ENCODE peak calls at places on chromosomes 2 and 18, in six cellular contexts. X, V, L, U, N and F are unnamed samples.
A peak's percentile ranks its signal among the peaks of the same experiment; 100 is the strongest.

GRCh38 chr18:29491907-29492306 is 1315.0 kb upstream of the CDH2 start:
- DNase-seq in X (no peak), V (no peak), L (no peak), U (no peak), N (no peak), F (no peak)

GRCh38 chr2:31957748-31958717 is 52.8 kb downstream of the MEMO1 start:
- DNase-seq in X (no peak), V (no peak), L (no peak), U (no peak), N (no peak), F (no peak)

GRCh38 chr2:74690571-74690970 is 36.5 kb downstream of the SEMA4F start:
- DNase-seq in X (no peak), V (peak; percentile 68), L (no peak), U (peak; percentile 20), N (no peak), F (no peak)

GRCh38 chr2:24304098-24304497 is 56.2 kb downstream of the ITSN2 start:
- DNase-seq in X (no peak), V (no peak), L (no peak), U (peak; percentile 82), N (peak; percentile 60), F (peak; percentile 30)

GRCh38 chr2:15081356-15081755 is 448.8 kb downstream of the LRATD1 start:
- DNase-seq in X (no peak), V (no peak), L (no peak), U (no peak), N (no peak), F (no peak)

GRCh38 chr2:85796549-85797262 is 42.9 kb downstream of the ATOH8 start:
- DNase-seq in X (no peak), V (peak; percentile 37), L (no peak), U (no peak), N (peak; percentile 44), F (peak; percentile 6)

GRCh38 chr2:185044323-185044874 is 446.1 kb downstream of the ZNF804A start:
- DNase-seq in X (no peak), V (no peak), L (no peak), U (no peak), N (no peak), F (no peak)

GRCh38 chr2:100390001-100390940 is 27.2 kb downstream of the CHST10 start:
- DNase-seq in X (no peak), V (no peak), L (no peak), U (no peak), N (no peak), F (no peak)

GRCh38 chr18:3340015-3340681 is 78.2 kb downstream of the MYL12B start:
- DNase-seq in X (no peak), V (no peak), L (no peak), U (no peak), N (no peak), F (no peak)

GRCh38 chr2:178782236-178782635 is 25.0 kb downstream of the TTN start:
- DNase-seq in X (no peak), V (no peak), L (no peak), U (no peak), N (no peak), F (no peak)

GRCh38 chr2:238136820-238137537 is 1.5 kb upstream of the KLHL30 start:
- DNase-seq in X (no peak), V (no peak), L (no peak), U (no peak), N (no peak), F (no peak)

GRCh38 chr2:43314299-43314927 is 88.0 kb upstream of the ZFP36L2 start:
- DNase-seq in X (no peak), V (no peak), L (no peak), U (no peak), N (no peak), F (no peak)

GRCh38 chr2:234951386-234952269 is at the start of gene SH3BP4:
- DNase-seq in X (peak; percentile 88), V (peak; percentile 99), L (peak; percentile 85), U (peak; percentile 92), N (peak; percentile 85), F (peak; percentile 87)

GRCh38 chr2:131041402-131042160 is 51.7 kb downstream of the FAM168B start:
- DNase-seq in X (no peak), V (no peak), L (no peak), U (no peak), N (no peak), F (no peak)

GRCh38 chr18:53785811-53786210 is 438.7 kb downstream of the MBD2 start:
- DNase-seq in X (no peak), V (no peak), L (no peak), U (no peak), N (no peak), F (no peak)

GRCh38 chr2:15675456-15676195 is 84.0 kb downstream of the DDX1 start:
- DNase-seq in X (no peak), V (peak; percentile 53), L (no peak), U (no peak), N (no peak), F (no peak)

GRCh38 chr18:48639772-48640432 is 101.1 kb downstream of the CTIF start:
- DNase-seq in X (no peak), V (no peak), L (no peak), U (no peak), N (no peak), F (no peak)

GRCh38 chr2:47662547-47662946 is 120.4 kb upstream of the MSH6 start:
- DNase-seq in X (no peak), V (no peak), L (no peak), U (no peak), N (no peak), F (no peak)

GRCh38 chr2:37871453-37872191 is 53.5 kb upstream of the RMDN2 start:
- DNase-seq in X (no peak), V (no peak), L (no peak), U (no peak), N (no peak), F (no peak)

GRCh38 chr2:33719067-33719466 is 120.0 kb upstream of the FAM98A start:
- DNase-seq in X (no peak), V (no peak), L (no peak), U (no peak), N (no peak), F (no peak)

GRCh38 chr18:40234217-40234616 is 1720.8 kb upstream of the PIK3C3 start:
- DNase-seq in X (no peak), V (no peak), L (no peak), U (no peak), N (no peak), F (no peak)

GRCh38 chr2:160205511-160205910 is 5.4 kb upstream of the ITGB6 start:
- DNase-seq in X (peak; percentile 85), V (no peak), L (no peak), U (peak; percentile 87), N (peak; percentile 93), F (peak; percentile 81)

GRCh38 chr2:2660789-2661355 is 329.8 kb upstream of the MYT1L start:
- DNase-seq in X (no peak), V (no peak), L (no peak), U (peak; percentile 27), N (no peak), F (no peak)

GRCh38 chr2:159094173-159094737 is 125.8 kb downstream of the TANC1 start:
- DNase-seq in X (no peak), V (no peak), L (no peak), U (peak; percentile 60), N (peak; percentile 73), F (peak; percentile 66)
- TF ChIP-seq POLR2AphosphoS5 in X (no peak), V (no peak), L (no peak), U (peak; percentile 72), N (peak; percentile 17), F (peak; percentile 41)

GRCh38 chr18:77106331-77106730 is 26.3 kb downstream of the MBP start:
- DNase-seq in X (no peak), V (no peak), L (no peak), U (no peak), N (no peak), F (no peak)

GRCh38 chr18:77107218-77107815 is 25.3 kb downstream of the MBP start:
- DNase-seq in X (no peak), V (no peak), L (peak; percentile 39), U (no peak), N (no peak), F (no peak)

GRCh38 chr18:77108821-77109692 is 23.5 kb downstream of the MBP start:
- DNase-seq in X (no peak), V (no peak), L (no peak), U (no peak), N (no peak), F (no peak)

GRCh38 chr18:77110400-77110799 is 22.2 kb downstream of the MBP start:
- DNase-seq in X (no peak), V (no peak), L (peak; percentile 45), U (no peak), N (peak; percentile 30), F (no peak)

DNA sequence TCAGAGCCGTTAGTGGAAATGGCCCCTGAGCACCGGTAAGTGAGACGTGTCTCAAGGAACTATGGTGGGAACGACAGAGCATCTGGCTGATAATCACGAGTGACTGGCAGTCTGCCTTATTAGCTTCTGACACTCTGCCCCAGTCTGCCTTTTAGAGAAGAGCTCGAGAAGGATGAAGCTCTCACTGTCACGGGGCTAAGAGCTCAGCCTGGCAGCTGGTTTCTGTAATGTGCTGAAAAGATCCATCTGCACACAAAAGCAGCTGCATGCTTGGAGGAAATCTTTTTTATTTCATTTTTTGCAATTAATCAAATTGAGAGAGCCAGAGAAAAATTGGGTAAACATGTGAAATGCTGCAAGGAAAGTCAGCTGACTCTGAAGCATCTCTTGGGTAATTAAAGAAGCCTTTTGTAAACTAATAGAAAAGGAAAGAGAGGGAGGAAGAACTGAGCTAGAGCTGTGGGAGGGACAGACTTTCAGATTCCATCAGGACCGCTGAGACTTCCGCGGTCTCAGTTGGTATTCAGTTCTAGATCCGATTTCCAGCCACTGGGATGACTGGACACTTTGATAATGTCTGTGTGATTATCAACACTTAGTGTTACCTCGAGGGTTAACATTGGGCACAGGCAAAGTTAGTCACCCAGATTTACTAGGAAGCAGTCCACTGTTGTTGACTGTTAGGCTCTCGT is 24.4 kb downstream of the MBP start:
- DNase-seq in X (no peak), V (no peak), L (peak; percentile 33), U (no peak), N (no peak), F (peak; percentile 51)
- TF ChIP-seq POLR2AphosphoS5 in X (peak; percentile 31), V (no peak), L (no peak), U (peak; percentile 39), N (peak; percentile 59), F (peak; percentile 75)

GRCh38 chr2:10814571-10815331 is 2.2 kb upstream of the PDIA6 start:
- DNase-seq in X (no peak), V (peak; percentile 73), L (peak; percentile 51), U (no peak), N (no peak), F (no peak)
- TF ChIP-seq POLR2AphosphoS5 in X (no peak), V (no peak), L (no peak), U (no peak), N (no peak), F (no peak)

GRCh38 chr2:117027646-117028045 is 786.8 kb upstream of the DDX18 start:
- DNase-seq in X (no peak), V (no peak), L (no peak), U (no peak), N (no peak), F (no peak)
- TF ChIP-seq POLR2AphosphoS5 in X (no peak), V (no peak), L (no peak), U (no peak), N (no peak), F (no peak)